ENCODE peak calls at places on chromosomes 2 and 18, in six cellular contexts. One of them, this sample, is unnamed.

GRCh38 chr2:7845332-7845731 is 836.5 kb upstream of the ID2 start:
- DNase-seq in ELR: peak; percentile 58
- DNase-seq in HTR-8/SVneo: no peak
- DNase-seq in NCI-H774: no peak
- DNase-seq in RPMI8226: no peak
- DNase-seq in NCI-H82: no peak
- DNase-seq in this sample: no peak

GRCh38 chr2:180571559-180571958 is 408.8 kb upstream of the UBE2E3 start:
- DNase-seq in HTR-8/SVneo: no peak
- DNase-seq in NCI-H774: no peak
- DNase-seq in RPMI8226: no peak
- DNase-seq in ELR: peak; percentile 59
- DNase-seq in NCI-H82: no peak
- DNase-seq in this sample: no peak

GRCh38 chr2:164739966-164740365 is 101.7 kb downstream of the COBLL1 start:
- DNase-seq in HTR-8/SVneo: no peak
- DNase-seq in ELR: peak; percentile 67
- DNase-seq in RPMI8226: no peak
- DNase-seq in NCI-H82: peak; percentile 21
- DNase-seq in NCI-H774: no peak
- DNase-seq in this sample: no peak

GRCh38 chr2:136572335-136572734 is 193.0 kb upstream of the THSD7B start:
- DNase-seq in NCI-H774: no peak
- DNase-seq in RPMI8226: no peak
- DNase-seq in NCI-H82: no peak
- DNase-seq in ELR: no peak
- DNase-seq in HTR-8/SVneo: no peak
- DNase-seq in this sample: no peak

GRCh38 chr2:1708476-1709334 is 35.6 kb downstream of the PXDN start:
- DNase-seq in NCI-H774: peak; percentile 69
- DNase-seq in NCI-H82: no peak
- DNase-seq in HTR-8/SVneo: no peak
- DNase-seq in ELR: peak; percentile 18
- DNase-seq in RPMI8226: peak; percentile 25
- DNase-seq in this sample: no peak

GRCh38 chr2:41899189-41899588 is 148.6 kb upstream of the PKDCC start:
- DNase-seq in HTR-8/SVneo: no peak
- DNase-seq in NCI-H774: no peak
- DNase-seq in ELR: no peak
- DNase-seq in RPMI8226: no peak
- DNase-seq in NCI-H82: no peak
- DNase-seq in this sample: no peak

GRCh38 chr18:23627964-23628363 is 34.7 kb downstream of the ANKRD29 start:
- DNase-seq in ELR: no peak
- DNase-seq in HTR-8/SVneo: no peak
- DNase-seq in NCI-H82: no peak
- DNase-seq in NCI-H774: no peak
- DNase-seq in RPMI8226: no peak
- DNase-seq in this sample: no peak

GRCh38 chr2:147538088-147538487 is 306.7 kb upstream of the ACVR2A start:
- DNase-seq in HTR-8/SVneo: peak; percentile 7
- DNase-seq in NCI-H82: no peak
- DNase-seq in ELR: no peak
- DNase-seq in NCI-H774: no peak
- DNase-seq in RPMI8226: no peak
- DNase-seq in this sample: no peak

GRCh38 chr18:34858188-34858587 is 148.1 kb downstream of the DTNA start:
- DNase-seq in NCI-H82: no peak
- DNase-seq in ELR: no peak
- DNase-seq in HTR-8/SVneo: no peak
- DNase-seq in NCI-H774: no peak
- DNase-seq in RPMI8226: no peak
- DNase-seq in this sample: no peak

GRCh38 chr2:212227755-212228154 is 310.8 kb downstream of the ERBB4 start:
- DNase-seq in NCI-H82: peak; percentile 91
- DNase-seq in HTR-8/SVneo: peak; percentile 20
- DNase-seq in NCI-H774: peak; percentile 40
- DNase-seq in ELR: peak; percentile 86
- DNase-seq in RPMI8226: no peak
- DNase-seq in this sample: no peak

GRCh38 chr2:100053087-100053486 is 89.3 kb downstream of the AFF3 start:
- DNase-seq in ELR: no peak
- DNase-seq in NCI-H774: no peak
- DNase-seq in HTR-8/SVneo: no peak
- DNase-seq in RPMI8226: no peak
- DNase-seq in NCI-H82: no peak
- DNase-seq in this sample: no peak

GRCh38 chr2:201327678-201328077 is 29.5 kb downstream of the FLACC1 start:
- DNase-seq in HTR-8/SVneo: no peak
- DNase-seq in NCI-H774: no peak
- DNase-seq in NCI-H82: no peak
- DNase-seq in ELR: no peak
- DNase-seq in RPMI8226: no peak
- DNase-seq in this sample: no peak